ENCODE peak calls at places on chromosome 2, in four cellular contexts. D is GM13976, F is AG09319, E is fibroblast of mammary gland. Q is an unnamed sample.

GRCh38 chr2:119544075-119545031 is at the start of gene CFAP221:
- DNase-seq in D (peak; percentile 70), F (no peak), E (peak; percentile 52), Q (no peak)

GRCh38 chr2:155518094-155518493 is 814.4 kb downstream of the NR4A2 start:
- DNase-seq in D (no peak), F (no peak), E (no peak), Q (no peak)

GRCh38 chr2:104976603-104977120 is 61.2 kb upstream of the MRPS9 start:
- DNase-seq in D (peak; percentile 72), F (no peak), E (no peak), Q (no peak)

GRCh38 chr2:147173186-147173575 is 671.6 kb upstream of the ACVR2A start:
- DNase-seq in D (no peak), F (peak; percentile 23), E (peak; percentile 68), Q (no peak)

GRCh38 chr2:14634223-14634884 is 1.8 kb downstream of the LRATD1 start:
- DNase-seq in D (peak; percentile 69), F (no peak), E (peak; percentile 75), Q (no peak)

GRCh38 chr2:97355176-97355575 is 234.5 kb downstream of the ANKRD36B start:
- DNase-seq in D (no peak), F (no peak), E (no peak), Q (no peak)

GRCh38 chr2:181657379-181657778 is 474 bp upstream of the CERKL start:
- DNase-seq in D (no peak), F (no peak), E (no peak), Q (no peak)

GRCh38 chr2:107576991-107577390 is 249.7 kb upstream of the RGPD4 start:
- DNase-seq in D (no peak), F (no peak), E (no peak), Q (no peak)

GRCh38 chr2:147740211-147740927 is 104.5 kb upstream of the ACVR2A start:
- DNase-seq in D (no peak), F (no peak), E (no peak), Q (no peak)

GRCh38 chr2:176189666-176190641 is 1.5 kb downstream of the HOXD1 start:
- DNase-seq in D (no peak), F (no peak), E (no peak), Q (no peak)

GRCh38 chr2:176188218-176188968 is at the start of gene HOXD1:
- DNase-seq in D (peak; percentile 65), F (no peak), E (no peak), Q (no peak)

GRCh38 chr2:176188969-176189665 is 649 bp downstream of the HOXD1 start:
- DNase-seq in D (peak; percentile 50), F (no peak), E (no peak), Q (no peak)

GRCh38 chr2:176193048-176193447 is 4.6 kb downstream of the HOXD1 start:
- DNase-seq in D (no peak), F (no peak), E (no peak), Q (no peak)

DNA sequence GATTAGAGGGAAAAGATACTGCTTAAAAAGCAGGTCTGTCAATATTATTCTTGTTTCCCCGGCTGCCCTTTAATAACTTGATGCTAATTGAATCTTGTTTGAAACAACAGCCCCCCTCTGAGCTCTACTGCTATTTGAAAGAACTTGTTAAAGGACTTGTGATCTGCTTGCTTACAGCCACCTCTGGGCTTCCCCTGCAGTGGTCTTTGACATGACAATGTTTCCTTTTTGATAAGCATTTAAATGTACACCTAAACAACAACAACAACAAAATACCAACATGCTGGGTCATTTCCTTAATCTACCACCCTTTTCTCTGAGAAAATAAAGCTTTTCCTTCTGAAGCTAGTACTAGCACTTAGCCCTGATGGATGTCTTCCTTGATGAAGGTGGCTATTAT is 3.9 kb downstream of the HOXD1 start:
- DNase-seq in D (no peak), F (no peak), E (no peak), Q (no peak)
- TF ChIP-seq CTCF in D (no peak), F (no peak), E (no peak), Q (no peak)

GRCh38 chr2:137942785-137943034 is 21.6 kb upstream of the HNMT start:
- DNase-seq in D (no peak), F (no peak), E (no peak), Q (no peak)
- TF ChIP-seq CTCF in D (no peak), F (no peak), E (no peak), Q (no peak)

GRCh38 chr2:45329045-45329677 is 281.9 kb downstream of the SRBD1 start:
- DNase-seq in D (no peak), F (no peak), E (peak; percentile 50), Q (peak; percentile 7)
- TF ChIP-seq CTCF in D (no peak), F (no peak), E (no peak), Q (peak; percentile 14)

GRCh38 chr2:219539926-219540678 is 3.5 kb downstream of the CHPF start:
- DNase-seq in D (no peak), F (no peak), E (no peak), Q (no peak)
- TF ChIP-seq CTCF in D (no peak), F (no peak), E (no peak), Q (no peak)

GRCh38 chr2:84958135-84959044 is 12.6 kb upstream of the KCMF1 start:
- DNase-seq in D (no peak), F (no peak), E (peak; percentile 96), Q (peak; percentile 93)
- TF ChIP-seq CTCF in D (no peak), F (no peak), E (no peak), Q (no peak)

GRCh38 chr2:38602732-38603401 is at the start of gene HNRNPLL:
- DNase-seq in D (peak; percentile 97), F (peak; percentile 95), E (peak; percentile 95), Q (peak; percentile 98)
- TF ChIP-seq CTCF in D (peak; percentile 8), F (no peak), E (no peak), Q (peak; percentile 12)